ENCODE peak calls at places on chromosomes 6 and 20, in eight cellular contexts. E is neuronal stem cell, L is dorsolateral prefrontal cortex, S is foreskin fibroblast, W is fibroblast of lung, K is cardiac muscle cell, M is HFF-Myc, F is fibroblast of pulmonary artery. P is an unnamed sample.

GRCh38 chr20:11217322-11217989 is 543.7 kb upstream of the JAG1 start:
- DNase-seq in E (no peak), L (no peak), S (no peak), W (peak), K (no peak), M (no peak), F (peak), P (no peak)

GRCh38 chr6:135062735-135063134 is 8.1 kb upstream of the HBS1L start:
- DNase-seq in E (no peak), L (no peak), S (peak), W (no peak), K (no peak), M (no peak), F (no peak), P (no peak)

GRCh38 chr6:9412951-9413559 is 977.7 kb upstream of the SLC35B3 start:
- DNase-seq in E (no peak), L (no peak), S (peak), W (no peak), K (peak), M (no peak), F (no peak), P (no peak)

GRCh38 chr6:138106665-138107077 is 548 bp downstream of the PERP start:
- DNase-seq in E (no peak), L (no peak), S (no peak), W (no peak), K (no peak), M (no peak), F (no peak), P (no peak)

GRCh38 chr6:116111552-116112528 is 11.2 kb downstream of the NT5DC1 start:
- DNase-seq in E (no peak), L (no peak), S (peak), W (peak), K (peak), M (no peak), F (peak), P (no peak)

GRCh38 chr20:3045042-3045815 is 623 bp upstream of the MRPS26 start:
- DNase-seq in E (no peak), L (peak), S (peak), W (peak), K (peak), M (no peak), F (peak), P (peak)

GRCh38 chr20:51059862-51060261 is 37.0 kb upstream of the KCNG1 start:
- DNase-seq in E (no peak), L (no peak), S (peak), W (peak), K (no peak), M (no peak), F (no peak), P (no peak)

GRCh38 chr6:15246217-15247211 is 645 bp downstream of the JARID2 start:
- DNase-seq in E (no peak), L (no peak), S (no peak), W (no peak), K (no peak), M (no peak), F (peak), P (no peak)

GRCh38 chr20:11035211-11035610 is 361.4 kb upstream of the JAG1 start:
- DNase-seq in E (no peak), L (no peak), S (peak), W (peak), K (no peak), M (no peak), F (no peak), P (no peak)

GRCh38 chr6:129659590-129660345 is 50.2 kb downstream of the ARHGAP18 start:
- DNase-seq in E (no peak), L (no peak), S (no peak), W (no peak), K (no peak), M (no peak), F (peak), P (no peak)

GRCh38 chr6:87705070-87705691 is 3.1 kb upstream of the AKIRIN2 start:
- DNase-seq in E (no peak), L (no peak), S (no peak), W (peak), K (no peak), M (no peak), F (no peak), P (no peak)

GRCh38 chr6:166996406-166996805 is 2.8 kb upstream of the CEP43 start:
- DNase-seq in E (no peak), L (no peak), S (peak), W (peak), K (no peak), M (no peak), F (peak), P (peak)

GRCh38 chr6:95596021-95596420 is 18.7 kb downstream of the MANEA start:
- DNase-seq in E (no peak), L (no peak), S (no peak), W (no peak), K (no peak), M (no peak), F (no peak), P (no peak)

GRCh38 chr20:21302645-21303060 is 478 bp upstream of the XRN2 start:
- DNase-seq in E (no peak), L (no peak), S (no peak), W (no peak), K (no peak), M (no peak), F (no peak), P (no peak)

GRCh38 chr6:161922631-161923119 is 648.8 kb upstream of the AGPAT4 start:
- DNase-seq in E (no peak), L (no peak), S (peak), W (peak), K (peak), M (peak), F (peak), P (peak)

GRCh38 chr6:38492031-38492430 is 147.7 kb downstream of the BTBD9 start:
- DNase-seq in E (no peak), L (no peak), S (no peak), W (no peak), K (no peak), M (no peak), F (no peak), P (no peak)

GRCh38 chr6:15148356-15149058 is 97.4 kb upstream of the JARID2 start:
- DNase-seq in E (no peak), L (peak), S (peak), W (peak), K (no peak), M (peak), F (peak), P (peak)

GRCh38 chr6:25627001-25627400 is 25.0 kb upstream of the SCGN start:
- DNase-seq in E (no peak), L (no peak), S (no peak), W (no peak), K (no peak), M (no peak), F (no peak), P (no peak)

GRCh38 chr6:36875250-36875633 is 639 bp upstream of the PPIL1 start:
- DNase-seq in E (no peak), L (no peak), S (no peak), W (no peak), K (no peak), M (no peak), F (no peak), P (no peak)

GRCh38 chr6:84842526-84843161 is 78.2 kb upstream of the TBX18 start:
- DNase-seq in E (no peak), L (no peak), S (peak), W (no peak), K (no peak), M (no peak), F (peak), P (no peak)

DNA sequence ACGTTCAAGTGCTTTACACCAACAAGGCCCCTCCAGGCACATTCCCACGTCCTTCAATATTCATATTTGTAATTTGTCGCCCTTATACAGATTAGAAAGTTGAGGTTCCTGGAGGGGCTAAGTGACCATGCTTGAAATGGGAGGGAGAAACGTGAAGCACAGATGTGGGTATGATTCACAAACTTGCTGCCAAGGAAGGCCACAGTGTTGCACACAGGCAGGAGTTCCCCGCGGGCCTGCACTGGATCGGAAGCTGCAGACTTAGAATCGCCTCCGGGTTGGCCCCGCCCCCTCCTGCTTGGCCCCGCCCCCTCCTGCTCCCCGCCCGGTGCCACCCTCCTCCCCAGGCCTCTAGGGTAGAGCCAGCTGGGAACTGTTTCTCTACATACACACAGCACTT is 58.2 kb upstream of the QKI start:
- DNase-seq in E (no peak), L (no peak), S (peak), W (peak), K (peak), M (peak), F (peak), P (no peak)
- H3K4me3 ChIP-seq in E (peak), L (peak), S (no peak), W (no peak), K (no peak), M (no peak), F (no peak), P (no peak)

GRCh38 chr6:164104432-164104831 is 689.9 kb downstream of the QKI start:
- DNase-seq in E (no peak), L (no peak), S (no peak), W (no peak), K (no peak), M (no peak), F (no peak), P (no peak)
- H3K4me3 ChIP-seq in E (no peak), L (no peak), S (no peak), W (no peak), K (no peak), M (no peak), F (no peak), P (no peak)

GRCh38 chr6:32609391-32609730 is 19.7 kb upstream of the HLA-DRB1 start:
- DNase-seq in E (no peak), L (no peak), S (no peak), W (no peak), K (no peak), M (no peak), F (no peak), P (no peak)

GRCh38 chr6:32608374-32608773 is 18.7 kb upstream of the HLA-DRB1 start:
- DNase-seq in E (no peak), L (no peak), S (no peak), W (no peak), K (no peak), M (no peak), F (no peak), P (no peak)

GRCh38 chr6:32607263-32607987 is 17.8 kb upstream of the HLA-DRB1 start:
- DNase-seq in E (no peak), L (no peak), S (no peak), W (no peak), K (no peak), M (no peak), F (no peak), P (no peak)

GRCh38 chr6:32609731-32610640 is 20.3 kb upstream of the HLA-DRB1 start:
- DNase-seq in E (peak), L (no peak), S (peak), W (peak), K (peak), M (peak), F (peak), P (peak)

DNA sequence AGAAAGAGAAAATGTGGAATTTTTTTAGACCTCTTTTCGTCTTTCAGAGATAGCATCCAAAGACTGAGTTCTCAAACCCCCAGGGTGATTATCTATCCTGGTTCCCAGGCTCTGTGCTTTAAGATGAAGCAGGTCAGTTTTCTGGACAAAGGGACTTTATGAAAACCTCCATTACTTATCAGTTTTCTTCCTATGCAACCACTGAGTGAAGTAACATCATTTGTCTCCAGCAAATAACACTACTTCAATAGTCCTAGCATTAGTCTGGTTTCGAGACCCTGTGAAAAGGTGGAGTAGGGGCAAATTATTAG is 18.3 kb upstream of the HLA-DRB1 start:
- DNase-seq in E (no peak), L (no peak), S (no peak), W (no peak), K (no peak), M (no peak), F (no peak), P (no peak)
- H3K4me3 ChIP-seq in E (no peak), L (no peak), S (no peak), W (no peak), K (no peak), M (no peak), F (no peak), P (no peak)

DNA sequence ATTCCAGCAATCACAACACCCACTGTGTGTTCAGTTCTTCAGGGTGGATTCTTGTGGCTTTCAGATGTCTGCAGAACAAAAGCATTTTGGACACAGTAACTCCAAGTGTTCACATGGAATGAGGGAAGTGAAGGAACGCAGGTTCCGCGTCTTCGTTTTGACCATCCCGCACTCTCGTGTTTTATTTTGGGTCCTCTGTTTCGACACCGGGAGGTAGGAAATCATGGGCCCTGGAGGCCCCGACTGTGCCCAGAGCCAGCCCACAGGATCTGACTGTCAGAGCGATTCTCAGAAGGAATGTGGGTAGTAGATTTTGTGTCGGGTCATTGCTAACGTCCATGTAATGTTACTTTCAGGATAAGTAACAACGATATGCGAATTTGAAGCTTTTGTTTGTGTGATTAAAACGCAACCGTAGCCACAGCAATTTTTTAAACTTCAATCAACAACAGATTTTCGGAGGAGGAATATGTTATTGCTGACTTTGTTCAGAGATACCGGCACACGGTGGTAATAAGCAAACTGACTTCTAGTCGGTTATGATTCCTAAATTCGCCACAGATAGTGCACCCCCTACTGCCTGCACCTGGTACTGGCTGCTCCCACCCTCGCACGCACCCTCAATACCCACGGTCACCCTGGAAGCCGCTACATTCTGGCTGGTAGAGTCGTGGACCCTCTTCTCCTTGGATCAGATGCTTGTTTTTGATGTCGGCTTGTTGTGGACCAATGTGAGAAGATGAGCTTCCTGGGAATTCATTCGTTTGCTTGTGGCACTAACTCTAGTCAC is 10.5 kb downstream of the NPEPL1 start:
- DNase-seq in E (no peak), L (no peak), S (no peak), W (no peak), K (no peak), M (no peak), F (no peak), P (no peak)
- H3K4me3 ChIP-seq in E (no peak), L (no peak), S (no peak), W (no peak), K (no peak), M (no peak), F (no peak), P (no peak)

DNA sequence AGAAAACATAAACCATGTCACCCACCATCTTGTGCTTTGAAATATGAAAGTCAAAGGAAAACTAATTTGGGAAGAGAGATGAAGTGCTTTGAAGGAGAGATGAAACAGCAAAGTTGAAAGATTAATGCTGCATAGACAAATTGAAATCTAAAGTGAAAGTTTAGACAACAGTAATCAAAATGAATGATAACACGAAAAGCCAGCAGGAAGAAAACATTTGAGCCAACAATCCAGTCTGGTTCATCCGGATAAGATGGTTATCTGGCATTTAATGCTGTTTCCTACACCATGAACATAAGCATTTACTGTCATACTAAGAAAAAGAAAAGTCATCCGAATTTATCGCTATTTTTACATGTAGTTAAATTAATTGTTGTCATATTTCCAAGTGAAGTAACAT is 595 bp downstream of the HAO1 start:
- DNase-seq in E (no peak), L (no peak), S (no peak), W (no peak), K (no peak), M (no peak), F (no peak), P (no peak)
- H3K4me3 ChIP-seq in E (no peak), L (no peak), S (no peak), W (no peak), K (no peak), M (no peak), F (no peak), P (no peak)

GRCh38 chr20:62181808-62182207 is 1.0 kb upstream of the MTG2 start:
- DNase-seq in E (no peak), L (no peak), S (no peak), W (no peak), K (no peak), M (no peak), F (no peak), P (no peak)
- H3K4me3 ChIP-seq in E (no peak), L (peak), S (peak), W (peak), K (peak), M (peak), F (peak), P (peak)

GRCh38 chr6:19434065-19434464 is 403.1 kb upstream of the ID4 start:
- DNase-seq in E (peak), L (no peak), S (no peak), W (no peak), K (no peak), M (no peak), F (no peak), P (no peak)
- H3K4me3 ChIP-seq in E (no peak), L (no peak), S (no peak), W (no peak), K (no peak), M (no peak), F (no peak), P (no peak)

DNA sequence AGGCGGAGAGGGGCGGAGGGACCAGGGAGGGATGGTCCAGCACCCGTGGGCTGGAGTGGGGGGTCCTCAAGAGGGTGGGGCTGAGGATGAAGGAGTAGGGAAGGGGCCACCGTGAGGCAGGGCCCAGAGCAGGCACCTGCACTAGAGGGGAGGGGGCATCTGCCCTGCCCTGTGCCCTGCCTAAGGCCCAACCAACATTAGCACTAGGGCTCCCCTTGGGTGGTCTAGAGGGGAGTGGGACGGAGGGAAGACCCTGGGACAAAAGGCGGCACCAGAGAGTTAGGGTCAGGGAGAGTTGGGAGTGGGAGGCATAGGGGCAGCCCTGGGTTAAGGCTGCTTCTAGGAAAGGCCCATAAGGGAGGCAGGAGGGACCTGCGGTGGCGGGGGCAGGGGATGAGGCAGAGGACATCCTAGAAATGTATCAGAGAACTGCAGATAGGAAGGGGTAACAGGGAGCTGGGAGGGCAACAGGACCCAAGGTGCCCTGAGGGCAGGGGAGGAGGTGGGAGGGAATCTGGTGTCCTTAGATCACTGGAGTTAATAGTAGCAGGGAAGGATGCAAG is 24.5 kb downstream of the HLA-F start:
- DNase-seq in E (no peak), L (no peak), S (no peak), W (no peak), K (no peak), M (no peak), F (no peak), P (no peak)
- H3K4me3 ChIP-seq in E (no peak), L (peak), S (peak), W (peak), K (peak), M (peak), F (peak), P (peak)

GRCh38 chr6:89037156-89037900 is 43.2 kb upstream of the PNRC1 start:
- DNase-seq in E (no peak), L (no peak), S (no peak), W (no peak), K (no peak), M (no peak), F (no peak), P (no peak)
- H3K4me3 ChIP-seq in E (no peak), L (no peak), S (no peak), W (no peak), K (no peak), M (no peak), F (no peak), P (no peak)

DNA sequence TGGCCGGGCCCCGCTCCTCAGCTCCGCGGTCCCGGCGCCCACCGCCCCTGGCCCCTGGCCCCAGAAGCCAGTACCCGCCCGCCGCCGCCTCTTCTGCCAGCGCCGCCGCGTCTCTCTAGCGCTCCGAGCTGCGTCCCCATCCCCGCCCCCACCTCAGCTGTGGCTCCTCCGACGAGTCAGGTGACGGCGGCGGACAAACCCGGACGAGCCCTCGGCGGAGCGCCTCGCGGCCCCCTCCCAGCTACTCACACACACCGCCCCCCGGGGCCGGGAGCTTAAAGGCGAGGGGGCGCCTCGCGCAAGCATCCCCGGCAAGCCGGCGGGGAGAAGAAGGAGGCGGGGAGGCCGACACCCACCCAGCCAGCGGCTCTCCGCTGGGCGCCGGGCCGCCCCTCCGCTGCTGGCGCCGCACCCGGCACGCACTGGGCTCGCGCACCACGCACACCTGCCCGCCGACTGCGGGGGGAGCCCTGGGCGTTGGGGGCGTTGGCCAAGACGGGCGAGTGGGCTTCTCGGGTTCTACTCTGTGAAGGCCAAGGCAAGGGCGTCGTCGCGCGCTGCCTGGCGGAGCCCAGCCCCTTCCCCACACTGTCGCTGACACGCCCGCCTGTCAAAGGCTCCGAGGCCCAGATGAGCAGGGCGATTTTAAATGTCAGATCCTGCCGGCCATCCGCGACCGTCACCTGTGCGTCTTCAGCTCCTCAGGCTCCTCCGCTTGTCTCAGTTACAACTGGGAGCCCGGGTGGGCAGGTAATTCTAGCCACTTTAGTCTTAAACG is at the start of gene SNAP91:
- DNase-seq in E (peak), L (peak), S (peak), W (peak), K (peak), M (no peak), F (peak), P (no peak)
- H3K4me3 ChIP-seq in E (peak), L (peak), S (peak), W (peak), K (peak), M (peak), F (peak), P (peak)

P was measured in AG04450.